ENCODE peak calls at places on chromosomes 6 and 20, in ten cellular contexts. F, E, X, D, Z, M, G, C, A and H are unnamed samples.
A peak's percentile ranks its signal among the peaks of the same experiment; 100 is the strongest.

GRCh38 chr6:28816909-28817807 is 106.6 kb downstream of the TRIM27 start:
- DNase-seq in F (no peak), E (no peak), X (peak; percentile 81), D (no peak), Z (peak; percentile 66), M (peak; percentile 67), G (no peak), C (no peak), A (no peak), H (no peak)

GRCh38 chr20:61724376-61724775 is 341.3 kb downstream of the TAF4 start:
- DNase-seq in F (no peak), E (no peak), X (peak; percentile 36), D (no peak), Z (peak; percentile 23), M (peak; percentile 22), G (no peak), C (no peak), A (no peak), H (no peak)

GRCh38 chr20:50727792-50728485 is 3.4 kb upstream of the PARD6B start:
- DNase-seq in F (no peak), E (no peak), X (peak; percentile 60), D (no peak), Z (no peak), M (peak; percentile 85), G (peak; percentile 46), C (no peak), A (no peak), H (peak; percentile 84)

GRCh38 chr20:36861875-36862801 is 13.8 kb upstream of the TLDC2 start:
- DNase-seq in F (peak; percentile 80), E (peak; percentile 98), X (peak; percentile 91), D (peak; percentile 52), Z (peak; percentile 68), M (peak; percentile 87), G (peak; percentile 74), C (peak; percentile 86), A (peak; percentile 95), H (peak; percentile 98)

GRCh38 chr6:109523478-109523877 is 40.5 kb upstream of the ZBTB24 start:
- DNase-seq in F (no peak), E (no peak), X (no peak), D (no peak), Z (no peak), M (no peak), G (no peak), C (no peak), A (no peak), H (no peak)

GRCh38 chr6:10733151-10733715 is 10.4 kb downstream of the TMEM14C start:
- DNase-seq in F (no peak), E (peak; percentile 54), X (no peak), D (no peak), Z (no peak), M (no peak), G (no peak), C (no peak), A (no peak), H (peak; percentile 50)

GRCh38 chr20:50850721-50851286 is 55.9 kb downstream of the BCAS4 start:
- DNase-seq in F (peak; percentile 22), E (no peak), X (no peak), D (no peak), Z (no peak), M (no peak), G (no peak), C (no peak), A (no peak), H (no peak)

GRCh38 chr6:126372626-126373025 is 32.7 kb downstream of the CENPW start:
- DNase-seq in F (no peak), E (no peak), X (no peak), D (no peak), Z (no peak), M (no peak), G (no peak), C (no peak), A (no peak), H (no peak)

GRCh38 chr6:144321839-144322591 is 36.9 kb downstream of the UTRN start:
- DNase-seq in F (no peak), E (no peak), X (peak; percentile 21), D (no peak), Z (no peak), M (no peak), G (no peak), C (no peak), A (no peak), H (no peak)

GRCh38 chr6:33420493-33421343 is 853 bp downstream of the SYNGAP1 start:
- DNase-seq in F (no peak), E (no peak), X (peak; percentile 42), D (no peak), Z (no peak), M (no peak), G (no peak), C (no peak), A (peak; percentile 56), H (no peak)

GRCh38 chr6:87257565-87257964 is 64.8 kb upstream of the SMIM8 start:
- DNase-seq in F (no peak), E (no peak), X (no peak), D (no peak), Z (no peak), M (no peak), G (no peak), C (no peak), A (no peak), H (no peak)

GRCh38 chr6:125310994-125311649 is 9.4 kb upstream of the HDDC2 start:
- DNase-seq in F (no peak), E (no peak), X (peak; percentile 63), D (no peak), Z (peak; percentile 50), M (peak; percentile 68), G (no peak), C (no peak), A (no peak), H (no peak)

GRCh38 chr20:1856419-1856818 is 38.8 kb upstream of the SIRPA start:
- DNase-seq in F (no peak), E (no peak), X (no peak), D (no peak), Z (no peak), M (no peak), G (no peak), C (no peak), A (no peak), H (no peak)

GRCh38 chr20:35768731-35769664 is 2.8 kb upstream of the PHF20 start:
- DNase-seq in F (peak; percentile 87), E (peak; percentile 99), X (peak; percentile 92), D (peak; percentile 88), Z (peak; percentile 60), M (peak; percentile 82), G (peak; percentile 97), C (peak; percentile 96), A (peak; percentile 99), H (peak; percentile 99)

GRCh38 chr6:124927806-124928205 is 34.4 kb upstream of the RNF217 start:
- DNase-seq in F (no peak), E (no peak), X (no peak), D (no peak), Z (no peak), M (no peak), G (no peak), C (no peak), A (no peak), H (no peak)

GRCh38 chr6:88843040-88843439 is 120.4 kb downstream of the RNGTT start:
- DNase-seq in F (no peak), E (no peak), X (no peak), D (no peak), Z (no peak), M (no peak), G (no peak), C (no peak), A (no peak), H (no peak)

GRCh38 chr6:122129313-122130025 is 270.0 kb upstream of the HSF2 start:
- DNase-seq in F (no peak), E (no peak), X (no peak), D (no peak), Z (no peak), M (no peak), G (no peak), C (no peak), A (no peak), H (no peak)

GRCh38 chr6:13274707-13275434 is 53.5 kb downstream of the TBC1D7 start:
- DNase-seq in F (no peak), E (no peak), X (no peak), D (no peak), Z (peak; percentile 31), M (no peak), G (no peak), C (no peak), A (no peak), H (no peak)

GRCh38 chr6:142913511-142914047 is 31.4 kb downstream of the HIVEP2 start:
- DNase-seq in F (peak; percentile 57), E (no peak), X (no peak), D (no peak), Z (no peak), M (no peak), G (peak; percentile 34), C (no peak), A (no peak), H (no peak)

DNA sequence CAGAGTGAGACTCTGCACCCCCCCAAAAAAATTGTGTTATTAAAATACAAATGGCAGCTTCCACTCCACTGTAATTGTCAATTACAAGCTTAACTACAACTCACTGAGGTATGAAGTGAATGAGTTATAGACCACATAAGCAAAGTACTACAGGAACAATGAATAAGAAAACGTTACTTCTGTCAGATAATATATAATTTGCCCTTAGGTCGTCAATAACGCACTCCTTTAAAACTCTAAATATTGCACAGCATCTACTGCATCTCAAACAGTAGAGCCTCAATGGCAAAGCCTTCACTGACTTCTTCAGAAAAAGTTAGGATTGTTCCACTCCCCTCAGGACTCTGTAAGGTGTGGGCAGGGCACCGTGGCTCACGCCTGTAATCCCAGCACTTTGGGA is 2.0 kb upstream of the HBS1L start:
- DNase-seq in F (no peak), E (no peak), X (no peak), D (no peak), Z (no peak), M (no peak), G (no peak), C (no peak), A (no peak), H (no peak)
- H3K4me1 ChIP-seq in F (peaks cover 12% of the 10 kb centered on the region), E (peaks cover 21% of the 10 kb centered on the region), X (peaks cover 9% of the 10 kb centered on the region), D (peaks cover 29% of the 10 kb centered on the region), Z (peaks cover 3% of the 10 kb centered on the region), M (peaks cover 27% of the 10 kb centered on the region), G (peaks cover 31% of the 10 kb centered on the region), C (no peaks in the 10 kb centered on the region), A (peaks cover 25% of the 10 kb centered on the region), H (peaks cover 24% of the 10 kb centered on the region)

GRCh38 chr6:170082531-170083187 is 208.2 kb downstream of the DLL1 start:
- DNase-seq in F (peak; percentile 6), E (no peak), X (no peak), D (peak; percentile 21), Z (no peak), M (no peak), G (peak; percentile 19), C (no peak), A (peak; percentile 51), H (no peak)
- TF ChIP-seq EP300 in F (no peak), E (no peak), X (no peak), D (no peak), Z (no peak), M (no peak), G (no peak), C (no peak), A (no peak), H (no peak)

GRCh38 chr6:1625352-1625773 is 15.6 kb downstream of the FOXC1 start:
- DNase-seq in F (no peak), E (no peak), X (no peak), D (no peak), Z (no peak), M (no peak), G (no peak), C (no peak), A (no peak), H (no peak)
- H3K4me1 ChIP-seq in F (peaks cover 2% of the 10 kb centered on the region), E (peaks cover 19% of the 10 kb centered on the region), X (no peaks in the 10 kb centered on the region), D (peaks cover 23% of the 10 kb centered on the region), Z (peaks cover 7% of the 10 kb centered on the region), M (no peaks in the 10 kb centered on the region), G (peaks cover 29% of the 10 kb centered on the region), C (peaks cover 2% of the 10 kb centered on the region), A (peaks cover 23% of the 10 kb centered on the region), H (peaks cover 29% of the 10 kb centered on the region)

GRCh38 chr6:163983601-163984445 is 569.3 kb downstream of the QKI start:
- DNase-seq in F (no peak), E (no peak), X (no peak), D (no peak), Z (no peak), M (no peak), G (no peak), C (no peak), A (no peak), H (peak; percentile 89)
- TF ChIP-seq EP300 in F (no peak), E (no peak), X (no peak), D (no peak), Z (no peak), M (no peak), G (no peak), C (no peak), A (no peak), H (no peak)